ENCODE peak calls at places on chromosomes 12 and 14, in ten cellular contexts. One of them, this sample, is unnamed.

GRCh38 chr14:74667758-74668157 is 45.1 kb downstream of the AREL1 start:
- DNase-seq in NCI-H1105 treated with DMSO at 0.1 percent for 48 hours: no peak
- DNase-seq in activated CD4-positive, alpha-beta T cell treated with anti-CD3 and anti-CD28 coated beads for 36 hours: no peak
- DNase-seq in lower leg skin: no peak
- DNase-seq in globus pallidus: no peak
- DNase-seq in M059J: peak
- DNase-seq in ELF-1: no peak
- DNase-seq in GM12891: no peak
- DNase-seq in CD8-positive, alpha-beta memory T cell: no peak
- DNase-seq in posterior cingulate gyrus: no peak
- DNase-seq in this sample: no peak

GRCh38 chr12:53046655-53047220 is 3.1 kb upstream of the TNS2 start:
- DNase-seq in NCI-H1105 treated with DMSO at 0.1 percent for 48 hours: peak
- DNase-seq in activated CD4-positive, alpha-beta T cell treated with anti-CD3 and anti-CD28 coated beads for 36 hours: peak
- DNase-seq in lower leg skin: peak
- DNase-seq in globus pallidus: peak
- DNase-seq in M059J: peak
- DNase-seq in ELF-1: peak
- DNase-seq in GM12891: no peak
- DNase-seq in CD8-positive, alpha-beta memory T cell: peak
- DNase-seq in posterior cingulate gyrus: peak
- DNase-seq in this sample: peak

GRCh38 chr12:93852067-93852466 is 174.9 kb downstream of the CRADD start:
- DNase-seq in NCI-H1105 treated with DMSO at 0.1 percent for 48 hours: no peak
- DNase-seq in activated CD4-positive, alpha-beta T cell treated with anti-CD3 and anti-CD28 coated beads for 36 hours: no peak
- DNase-seq in lower leg skin: no peak
- DNase-seq in globus pallidus: no peak
- DNase-seq in M059J: no peak
- DNase-seq in ELF-1: no peak
- DNase-seq in GM12891: no peak
- DNase-seq in CD8-positive, alpha-beta memory T cell: no peak
- DNase-seq in posterior cingulate gyrus: no peak
- DNase-seq in this sample: no peak

GRCh38 chr12:15757553-15758255 is 31.5 kb downstream of the EPS8 start:
- DNase-seq in NCI-H1105 treated with DMSO at 0.1 percent for 48 hours: no peak
- DNase-seq in activated CD4-positive, alpha-beta T cell treated with anti-CD3 and anti-CD28 coated beads for 36 hours: peak
- DNase-seq in lower leg skin: peak
- DNase-seq in globus pallidus: no peak
- DNase-seq in M059J: peak
- DNase-seq in ELF-1: no peak
- DNase-seq in GM12891: no peak
- DNase-seq in CD8-positive, alpha-beta memory T cell: no peak
- DNase-seq in posterior cingulate gyrus: no peak
- DNase-seq in this sample: no peak

GRCh38 chr12:26212356-26212755 is 17.0 kb downstream of the SSPN start:
- DNase-seq in NCI-H1105 treated with DMSO at 0.1 percent for 48 hours: no peak
- DNase-seq in activated CD4-positive, alpha-beta T cell treated with anti-CD3 and anti-CD28 coated beads for 36 hours: no peak
- DNase-seq in lower leg skin: no peak
- DNase-seq in globus pallidus: no peak
- DNase-seq in M059J: no peak
- DNase-seq in ELF-1: no peak
- DNase-seq in GM12891: no peak
- DNase-seq in CD8-positive, alpha-beta memory T cell: no peak
- DNase-seq in posterior cingulate gyrus: no peak
- DNase-seq in this sample: no peak

GRCh38 chr12:122403115-122403770 is 19.2 kb downstream of the CLIP1 start:
- DNase-seq in NCI-H1105 treated with DMSO at 0.1 percent for 48 hours: no peak
- DNase-seq in activated CD4-positive, alpha-beta T cell treated with anti-CD3 and anti-CD28 coated beads for 36 hours: peak
- DNase-seq in lower leg skin: no peak
- DNase-seq in globus pallidus: no peak
- DNase-seq in M059J: no peak
- DNase-seq in ELF-1: no peak
- DNase-seq in GM12891: peak
- DNase-seq in CD8-positive, alpha-beta memory T cell: no peak
- DNase-seq in posterior cingulate gyrus: no peak
- DNase-seq in this sample: no peak

GRCh38 chr12:61808856-61809255 is 451.3 kb upstream of the USP15 start:
- DNase-seq in NCI-H1105 treated with DMSO at 0.1 percent for 48 hours: no peak
- DNase-seq in activated CD4-positive, alpha-beta T cell treated with anti-CD3 and anti-CD28 coated beads for 36 hours: no peak
- DNase-seq in lower leg skin: no peak
- DNase-seq in globus pallidus: no peak
- DNase-seq in M059J: no peak
- DNase-seq in ELF-1: no peak
- DNase-seq in GM12891: no peak
- DNase-seq in CD8-positive, alpha-beta memory T cell: no peak
- DNase-seq in posterior cingulate gyrus: no peak
- DNase-seq in this sample: no peak

GRCh38 chr14:87457727-87458126 is 535.3 kb downstream of the GALC start:
- DNase-seq in NCI-H1105 treated with DMSO at 0.1 percent for 48 hours: no peak
- DNase-seq in activated CD4-positive, alpha-beta T cell treated with anti-CD3 and anti-CD28 coated beads for 36 hours: no peak
- DNase-seq in lower leg skin: no peak
- DNase-seq in globus pallidus: no peak
- DNase-seq in M059J: no peak
- DNase-seq in ELF-1: no peak
- DNase-seq in GM12891: no peak
- DNase-seq in CD8-positive, alpha-beta memory T cell: no peak
- DNase-seq in posterior cingulate gyrus: no peak
- DNase-seq in this sample: no peak

GRCh38 chr12:121227294-121227693 is 17.4 kb downstream of the P2RX4 start:
- DNase-seq in NCI-H1105 treated with DMSO at 0.1 percent for 48 hours: no peak
- DNase-seq in activated CD4-positive, alpha-beta T cell treated with anti-CD3 and anti-CD28 coated beads for 36 hours: no peak
- DNase-seq in lower leg skin: no peak
- DNase-seq in globus pallidus: no peak
- DNase-seq in M059J: no peak
- DNase-seq in ELF-1: peak
- DNase-seq in GM12891: no peak
- DNase-seq in CD8-positive, alpha-beta memory T cell: no peak
- DNase-seq in posterior cingulate gyrus: no peak
- DNase-seq in this sample: no peak

GRCh38 chr14:71703477-71703876 is 228.8 kb upstream of the RGS6 start:
- DNase-seq in NCI-H1105 treated with DMSO at 0.1 percent for 48 hours: peak
- DNase-seq in activated CD4-positive, alpha-beta T cell treated with anti-CD3 and anti-CD28 coated beads for 36 hours: no peak
- DNase-seq in lower leg skin: no peak
- DNase-seq in globus pallidus: no peak
- DNase-seq in M059J: no peak
- DNase-seq in ELF-1: no peak
- DNase-seq in GM12891: no peak
- DNase-seq in CD8-positive, alpha-beta memory T cell: no peak
- DNase-seq in posterior cingulate gyrus: no peak
- DNase-seq in this sample: peak

GRCh38 chr12:25151476-25151875 is 43.5 kb downstream of the DNAI7 start:
- DNase-seq in NCI-H1105 treated with DMSO at 0.1 percent for 48 hours: no peak
- DNase-seq in activated CD4-positive, alpha-beta T cell treated with anti-CD3 and anti-CD28 coated beads for 36 hours: no peak
- DNase-seq in lower leg skin: peak
- DNase-seq in globus pallidus: no peak
- DNase-seq in M059J: peak
- DNase-seq in ELF-1: peak
- DNase-seq in GM12891: no peak
- DNase-seq in CD8-positive, alpha-beta memory T cell: no peak
- DNase-seq in posterior cingulate gyrus: no peak
- DNase-seq in this sample: peak

GRCh38 chr14:61266436-61267220 is 14.5 kb downstream of the TMEM30B start:
- DNase-seq in NCI-H1105 treated with DMSO at 0.1 percent for 48 hours: no peak
- DNase-seq in activated CD4-positive, alpha-beta T cell treated with anti-CD3 and anti-CD28 coated beads for 36 hours: no peak
- DNase-seq in lower leg skin: no peak
- DNase-seq in globus pallidus: no peak
- DNase-seq in M059J: no peak
- DNase-seq in ELF-1: no peak
- DNase-seq in GM12891: no peak
- DNase-seq in CD8-positive, alpha-beta memory T cell: no peak
- DNase-seq in posterior cingulate gyrus: no peak
- DNase-seq in this sample: no peak

GRCh38 chr12:82124711-82125110 is 233.5 kb downstream of the CCDC59 start:
- DNase-seq in NCI-H1105 treated with DMSO at 0.1 percent for 48 hours: no peak
- DNase-seq in activated CD4-positive, alpha-beta T cell treated with anti-CD3 and anti-CD28 coated beads for 36 hours: no peak
- DNase-seq in lower leg skin: peak
- DNase-seq in globus pallidus: no peak
- DNase-seq in M059J: peak
- DNase-seq in ELF-1: no peak
- DNase-seq in GM12891: no peak
- DNase-seq in CD8-positive, alpha-beta memory T cell: no peak
- DNase-seq in posterior cingulate gyrus: no peak
- DNase-seq in this sample: peak

GRCh38 chr12:118645219-118645618 is 268.9 kb downstream of the SUDS3 start:
- DNase-seq in NCI-H1105 treated with DMSO at 0.1 percent for 48 hours: no peak
- DNase-seq in activated CD4-positive, alpha-beta T cell treated with anti-CD3 and anti-CD28 coated beads for 36 hours: peak
- DNase-seq in lower leg skin: no peak
- DNase-seq in globus pallidus: no peak
- DNase-seq in M059J: peak
- DNase-seq in ELF-1: peak
- DNase-seq in GM12891: no peak
- DNase-seq in CD8-positive, alpha-beta memory T cell: no peak
- DNase-seq in posterior cingulate gyrus: no peak
- DNase-seq in this sample: no peak

GRCh38 chr14:63134801-63135200 is 69.4 kb upstream of the RHOJ start:
- DNase-seq in NCI-H1105 treated with DMSO at 0.1 percent for 48 hours: peak
- DNase-seq in activated CD4-positive, alpha-beta T cell treated with anti-CD3 and anti-CD28 coated beads for 36 hours: no peak
- DNase-seq in lower leg skin: no peak
- DNase-seq in globus pallidus: no peak
- DNase-seq in M059J: peak
- DNase-seq in ELF-1: no peak
- DNase-seq in GM12891: no peak
- DNase-seq in CD8-positive, alpha-beta memory T cell: no peak
- DNase-seq in posterior cingulate gyrus: no peak
- DNase-seq in this sample: no peak

GRCh38 chr14:73728106-73729014 is 14.2 kb upstream of the PNMA1 start:
- DNase-seq in NCI-H1105 treated with DMSO at 0.1 percent for 48 hours: peak
- DNase-seq in activated CD4-positive, alpha-beta T cell treated with anti-CD3 and anti-CD28 coated beads for 36 hours: peak
- DNase-seq in lower leg skin: peak
- DNase-seq in globus pallidus: peak
- DNase-seq in M059J: peak
- DNase-seq in ELF-1: peak
- DNase-seq in GM12891: peak
- DNase-seq in CD8-positive, alpha-beta memory T cell: peak
- DNase-seq in posterior cingulate gyrus: peak
- DNase-seq in this sample: peak

GRCh38 chr12:22803725-22804124 is 178.8 kb downstream of the ETNK1 start:
- DNase-seq in NCI-H1105 treated with DMSO at 0.1 percent for 48 hours: no peak
- DNase-seq in activated CD4-positive, alpha-beta T cell treated with anti-CD3 and anti-CD28 coated beads for 36 hours: no peak
- DNase-seq in lower leg skin: no peak
- DNase-seq in globus pallidus: no peak
- DNase-seq in M059J: no peak
- DNase-seq in ELF-1: peak
- DNase-seq in GM12891: no peak
- DNase-seq in CD8-positive, alpha-beta memory T cell: no peak
- DNase-seq in posterior cingulate gyrus: no peak
- DNase-seq in this sample: no peak

GRCh38 chr12:132513070-132513398 is 23.1 kb downstream of the FBRSL1 start:
- DNase-seq in NCI-H1105 treated with DMSO at 0.1 percent for 48 hours: no peak
- DNase-seq in activated CD4-positive, alpha-beta T cell treated with anti-CD3 and anti-CD28 coated beads for 36 hours: no peak
- DNase-seq in lower leg skin: no peak
- DNase-seq in globus pallidus: no peak
- DNase-seq in M059J: peak
- DNase-seq in ELF-1: no peak
- DNase-seq in GM12891: no peak
- DNase-seq in CD8-positive, alpha-beta memory T cell: no peak
- DNase-seq in posterior cingulate gyrus: no peak
- DNase-seq in this sample: no peak

GRCh38 chr14:85853996-85854526 is 324.1 kb downstream of the FLRT2 start:
- DNase-seq in NCI-H1105 treated with DMSO at 0.1 percent for 48 hours: no peak
- DNase-seq in activated CD4-positive, alpha-beta T cell treated with anti-CD3 and anti-CD28 coated beads for 36 hours: no peak
- DNase-seq in lower leg skin: no peak
- DNase-seq in globus pallidus: no peak
- DNase-seq in M059J: no peak
- DNase-seq in ELF-1: no peak
- DNase-seq in GM12891: no peak
- DNase-seq in CD8-positive, alpha-beta memory T cell: no peak
- DNase-seq in posterior cingulate gyrus: no peak
- DNase-seq in this sample: no peak

GRCh38 chr12:56928262-56928661 is 5.9 kb downstream of the SDR9C7 start:
- DNase-seq in NCI-H1105 treated with DMSO at 0.1 percent for 48 hours: no peak
- DNase-seq in activated CD4-positive, alpha-beta T cell treated with anti-CD3 and anti-CD28 coated beads for 36 hours: no peak
- DNase-seq in lower leg skin: no peak
- DNase-seq in globus pallidus: no peak
- DNase-seq in M059J: no peak
- DNase-seq in ELF-1: no peak
- DNase-seq in GM12891: no peak
- DNase-seq in CD8-positive, alpha-beta memory T cell: no peak
- DNase-seq in posterior cingulate gyrus: no peak
- DNase-seq in this sample: no peak

GRCh38 chr14:36845346-36846042 is 183.8 kb downstream of the PAX9 start:
- DNase-seq in NCI-H1105 treated with DMSO at 0.1 percent for 48 hours: no peak
- DNase-seq in activated CD4-positive, alpha-beta T cell treated with anti-CD3 and anti-CD28 coated beads for 36 hours: no peak
- DNase-seq in lower leg skin: no peak
- DNase-seq in globus pallidus: no peak
- DNase-seq in M059J: no peak
- DNase-seq in ELF-1: no peak
- DNase-seq in GM12891: no peak
- DNase-seq in CD8-positive, alpha-beta memory T cell: no peak
- DNase-seq in posterior cingulate gyrus: no peak
- DNase-seq in this sample: no peak

GRCh38 chr12:98355322-98355721 is 160.1 kb upstream of the TMPO start:
- DNase-seq in NCI-H1105 treated with DMSO at 0.1 percent for 48 hours: no peak
- DNase-seq in activated CD4-positive, alpha-beta T cell treated with anti-CD3 and anti-CD28 coated beads for 36 hours: no peak
- DNase-seq in lower leg skin: no peak
- DNase-seq in globus pallidus: no peak
- DNase-seq in M059J: peak
- DNase-seq in ELF-1: no peak
- DNase-seq in GM12891: no peak
- DNase-seq in CD8-positive, alpha-beta memory T cell: no peak
- DNase-seq in posterior cingulate gyrus: no peak
- DNase-seq in this sample: no peak

GRCh38 chr12:131383291-131383690 is 327.6 kb upstream of the SFSWAP start:
- DNase-seq in NCI-H1105 treated with DMSO at 0.1 percent for 48 hours: no peak
- DNase-seq in activated CD4-positive, alpha-beta T cell treated with anti-CD3 and anti-CD28 coated beads for 36 hours: no peak
- DNase-seq in lower leg skin: no peak
- DNase-seq in globus pallidus: no peak
- DNase-seq in M059J: no peak
- DNase-seq in ELF-1: no peak
- DNase-seq in GM12891: no peak
- DNase-seq in CD8-positive, alpha-beta memory T cell: no peak
- DNase-seq in posterior cingulate gyrus: no peak
- DNase-seq in this sample: no peak

This sample was measured in Ammon's horn.